ENCODE peak calls at places on chromosomes 11 and 22, in four cellular contexts. One of them, this sample, is unnamed.

GRCh38 chr11:70371241-70371640 is 27.1 kb upstream of the CTTN start:
- DNase-seq in ovary: no peak
- DNase-seq in heart left ventricle: no peak
- DNase-seq in right lobe of liver: no peak
- DNase-seq in this sample: no peak

GRCh38 chr11:102831128-102831708 is 12.2 kb downstream of the MMP3 start:
- DNase-seq in ovary: no peak
- DNase-seq in right lobe of liver: peak
- DNase-seq in heart left ventricle: no peak
- DNase-seq in this sample: peak

GRCh38 chr11:8756201-8756600 is 73.6 kb downstream of the RPL27A start:
- DNase-seq in ovary: no peak
- DNase-seq in right lobe of liver: no peak
- DNase-seq in heart left ventricle: no peak
- DNase-seq in this sample: peak

GRCh38 chr22:29032584-29032983 is 29.0 kb downstream of the C22orf31 start:
- DNase-seq in heart left ventricle: no peak
- DNase-seq in ovary: no peak
- DNase-seq in right lobe of liver: peak
- DNase-seq in this sample: peak

GRCh38 chr11:70073881-70074371 is 4.2 kb upstream of the ANO1 start:
- DNase-seq in right lobe of liver: no peak
- DNase-seq in ovary: no peak
- DNase-seq in heart left ventricle: peak
- DNase-seq in this sample: no peak

GRCh38 chr11:14345668-14346067 is 13.3 kb downstream of the RRAS2 start:
- DNase-seq in ovary: no peak
- DNase-seq in right lobe of liver: no peak
- DNase-seq in heart left ventricle: no peak
- DNase-seq in this sample: no peak

GRCh38 chr11:93444671-93445073 is 98.5 kb downstream of the SMCO4 start:
- DNase-seq in heart left ventricle: no peak
- DNase-seq in ovary: no peak
- DNase-seq in right lobe of liver: no peak
- DNase-seq in this sample: peak

GRCh38 chr11:67352546-67353316 is 615 bp downstream of the POLD4 start:
- DNase-seq in ovary: peak
- DNase-seq in right lobe of liver: peak
- DNase-seq in heart left ventricle: peak
- DNase-seq in this sample: peak

GRCh38 chr11:28460348-28460747 is 352.2 kb downstream of the METTL15 start:
- DNase-seq in ovary: no peak
- DNase-seq in right lobe of liver: no peak
- DNase-seq in heart left ventricle: no peak
- DNase-seq in this sample: no peak

GRCh38 chr11:123590296-123590912 is 64.0 kb downstream of the SCN3B start:
- DNase-seq in heart left ventricle: peak
- DNase-seq in ovary: no peak
- DNase-seq in right lobe of liver: peak
- DNase-seq in this sample: peak

GRCh38 chr11:121389651-121390050 is 62.5 kb upstream of the SORL1 start:
- DNase-seq in right lobe of liver: no peak
- DNase-seq in heart left ventricle: peak
- DNase-seq in ovary: no peak
- DNase-seq in this sample: no peak

GRCh38 chr22:22452211-22452610 is 56.3 kb downstream of the ZNF280B start:
- DNase-seq in ovary: no peak
- DNase-seq in heart left ventricle: no peak
- DNase-seq in right lobe of liver: no peak
- DNase-seq in this sample: no peak

GRCh38 chr11:128874406-128874805 is 7.3 kb upstream of the KCNJ1 start:
- DNase-seq in right lobe of liver: no peak
- DNase-seq in ovary: no peak
- DNase-seq in heart left ventricle: no peak
- DNase-seq in this sample: no peak

GRCh38 chr22:26552466-26552865 is 37.5 kb downstream of the TPST2 start:
- DNase-seq in right lobe of liver: no peak
- DNase-seq in ovary: no peak
- DNase-seq in heart left ventricle: no peak
- DNase-seq in this sample: no peak

GRCh38 chr11:122144752-122145151 is 28.7 kb upstream of the BLID start:
- DNase-seq in heart left ventricle: no peak
- DNase-seq in right lobe of liver: no peak
- DNase-seq in ovary: no peak
- DNase-seq in this sample: no peak

GRCh38 chr11:122186439-122187080 is 70.5 kb upstream of the BLID start:
- DNase-seq in right lobe of liver: no peak
- DNase-seq in ovary: no peak
- DNase-seq in heart left ventricle: no peak
- DNase-seq in this sample: no peak

GRCh38 chr11:2348986-2349385 is 28.1 kb upstream of the CD81 start:
- DNase-seq in ovary: no peak
- DNase-seq in right lobe of liver: no peak
- DNase-seq in heart left ventricle: no peak
- DNase-seq in this sample: no peak

GRCh38 chr11:2769409-2769778 is 69.6 kb upstream of the KCNQ1OT1 start:
- DNase-seq in right lobe of liver: no peak
- DNase-seq in ovary: no peak
- DNase-seq in heart left ventricle: no peak
- DNase-seq in this sample: no peak

GRCh38 chr11:5983443-5983842 is 3.3 kb downstream of the OR52L1 start:
- DNase-seq in right lobe of liver: no peak
- DNase-seq in ovary: no peak
- DNase-seq in heart left ventricle: no peak
- DNase-seq in this sample: no peak

GRCh38 chr11:27443746-27444465 is 28.7 kb downstream of the LGR4 start:
- DNase-seq in ovary: no peak
- DNase-seq in heart left ventricle: no peak
- DNase-seq in right lobe of liver: no peak
- DNase-seq in this sample: no peak

GRCh38 chr11:43803766-43804165 is 76.9 kb upstream of the ALKBH3 start:
- DNase-seq in ovary: no peak
- DNase-seq in heart left ventricle: no peak
- DNase-seq in right lobe of liver: no peak
- DNase-seq in this sample: no peak

GRCh38 chr22:46578824-46579561 is 41.2 kb upstream of the GRAMD4 start:
- DNase-seq in heart left ventricle: peak
- DNase-seq in right lobe of liver: peak
- DNase-seq in ovary: no peak
- DNase-seq in this sample: peak

GRCh38 chr11:102911758-102912481 is 37.1 kb upstream of the MMP12 start:
- DNase-seq in heart left ventricle: no peak
- DNase-seq in right lobe of liver: no peak
- DNase-seq in ovary: no peak
- DNase-seq in this sample: no peak

GRCh38 chr22:27667121-27667843 is 134.3 kb downstream of the MN1 start:
- DNase-seq in ovary: peak
- DNase-seq in heart left ventricle: peak
- DNase-seq in right lobe of liver: no peak
- DNase-seq in this sample: no peak

GRCh38 chr11:129458278-129458677 is 82.6 kb downstream of the BARX2 start:
- DNase-seq in ovary: no peak
- DNase-seq in heart left ventricle: no peak
- DNase-seq in right lobe of liver: no peak
- DNase-seq in this sample: no peak

GRCh38 chr11:23123766-23124165 is 263.5 kb upstream of the CCDC179 start:
- DNase-seq in ovary: no peak
- DNase-seq in heart left ventricle: no peak
- DNase-seq in right lobe of liver: no peak
- DNase-seq in this sample: no peak

DNA sequence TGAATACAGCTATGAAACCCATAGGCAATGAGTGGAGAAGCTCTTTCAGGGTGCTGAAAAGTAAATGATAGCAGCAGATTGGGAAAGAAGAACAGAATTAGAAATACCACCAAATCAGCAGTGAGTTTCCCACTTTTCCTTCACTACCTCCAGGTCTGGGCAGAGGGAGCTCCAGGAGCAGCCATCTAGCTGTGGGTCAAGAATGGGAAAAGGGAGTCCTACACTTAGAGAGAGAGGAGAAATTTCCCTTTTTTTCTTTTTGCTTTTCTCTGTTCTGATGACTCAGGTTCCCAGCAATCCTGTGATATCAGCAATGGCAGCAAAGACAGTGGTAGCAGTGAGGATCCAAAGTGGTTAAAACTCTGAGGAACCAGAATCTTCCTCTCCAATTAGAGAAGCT is 263.9 kb downstream of the NXPE2 start:
- DNase-seq in heart left ventricle: no peak
- DNase-seq in ovary: no peak
- DNase-seq in right lobe of liver: no peak
- DNase-seq in this sample: no peak
- TF ChIP-seq CTCF in heart left ventricle: no peak
- TF ChIP-seq CTCF in ovary: no peak
- TF ChIP-seq CTCF in right lobe of liver: no peak
- TF ChIP-seq CTCF in this sample: no peak

GRCh38 chr11:88329563-88330250 is 7.8 kb downstream of the CTSC start:
- DNase-seq in right lobe of liver: no peak
- DNase-seq in heart left ventricle: no peak
- DNase-seq in ovary: no peak
- DNase-seq in this sample: no peak
- TF ChIP-seq POLR2A in right lobe of liver: no peak
- TF ChIP-seq POLR2A in heart left ventricle: no peak
- TF ChIP-seq POLR2A in ovary: no peak
- TF ChIP-seq POLR2A in this sample: no peak

GRCh38 chr22:31637375-31637937 is 24.6 kb downstream of the PISD start:
- DNase-seq in right lobe of liver: no peak
- DNase-seq in ovary: no peak
- DNase-seq in heart left ventricle: no peak
- DNase-seq in this sample: no peak
- H3K27ac ChIP-seq in right lobe of liver: peak
- H3K27ac ChIP-seq in ovary: no peak
- H3K27ac ChIP-seq in heart left ventricle: peak
- H3K27ac ChIP-seq in this sample: peak

GRCh38 chr11:329886-330253 is 9.2 kb upstream of the IFITM3 start:
- DNase-seq in heart left ventricle: no peak
- DNase-seq in right lobe of liver: no peak
- DNase-seq in ovary: peak
- DNase-seq in this sample: no peak

GRCh38 chr11:330307-330693 is 9.6 kb upstream of the IFITM3 start:
- DNase-seq in ovary: peak
- DNase-seq in heart left ventricle: no peak
- DNase-seq in right lobe of liver: no peak
- DNase-seq in this sample: no peak

GRCh38 chr11:332651-333480 is 12.2 kb upstream of the IFITM3 start:
- DNase-seq in right lobe of liver: no peak
- DNase-seq in heart left ventricle: no peak
- DNase-seq in ovary: peak
- DNase-seq in this sample: no peak

GRCh38 chr11:331332-332060 is 10.8 kb upstream of the IFITM3 start:
- DNase-seq in right lobe of liver: no peak
- DNase-seq in heart left ventricle: no peak
- DNase-seq in ovary: peak
- DNase-seq in this sample: no peak

GRCh38 chr11:330694-331314 is 10.1 kb upstream of the IFITM3 start:
- DNase-seq in right lobe of liver: no peak
- DNase-seq in heart left ventricle: no peak
- DNase-seq in ovary: peak
- DNase-seq in this sample: no peak
- TF ChIP-seq CTCF in right lobe of liver: no peak
- TF ChIP-seq CTCF in heart left ventricle: no peak
- TF ChIP-seq CTCF in ovary: no peak
- TF ChIP-seq CTCF in this sample: no peak

GRCh38 chr11:63888170-63889086 is 28.5 kb downstream of the RCOR2 start:
- DNase-seq in ovary: peak
- DNase-seq in heart left ventricle: peak
- DNase-seq in right lobe of liver: peak
- DNase-seq in this sample: peak
- TF ChIP-seq POLR2A in ovary: no peak
- TF ChIP-seq POLR2A in heart left ventricle: no peak
- TF ChIP-seq POLR2A in right lobe of liver: no peak
- TF ChIP-seq POLR2A in this sample: no peak

DNA sequence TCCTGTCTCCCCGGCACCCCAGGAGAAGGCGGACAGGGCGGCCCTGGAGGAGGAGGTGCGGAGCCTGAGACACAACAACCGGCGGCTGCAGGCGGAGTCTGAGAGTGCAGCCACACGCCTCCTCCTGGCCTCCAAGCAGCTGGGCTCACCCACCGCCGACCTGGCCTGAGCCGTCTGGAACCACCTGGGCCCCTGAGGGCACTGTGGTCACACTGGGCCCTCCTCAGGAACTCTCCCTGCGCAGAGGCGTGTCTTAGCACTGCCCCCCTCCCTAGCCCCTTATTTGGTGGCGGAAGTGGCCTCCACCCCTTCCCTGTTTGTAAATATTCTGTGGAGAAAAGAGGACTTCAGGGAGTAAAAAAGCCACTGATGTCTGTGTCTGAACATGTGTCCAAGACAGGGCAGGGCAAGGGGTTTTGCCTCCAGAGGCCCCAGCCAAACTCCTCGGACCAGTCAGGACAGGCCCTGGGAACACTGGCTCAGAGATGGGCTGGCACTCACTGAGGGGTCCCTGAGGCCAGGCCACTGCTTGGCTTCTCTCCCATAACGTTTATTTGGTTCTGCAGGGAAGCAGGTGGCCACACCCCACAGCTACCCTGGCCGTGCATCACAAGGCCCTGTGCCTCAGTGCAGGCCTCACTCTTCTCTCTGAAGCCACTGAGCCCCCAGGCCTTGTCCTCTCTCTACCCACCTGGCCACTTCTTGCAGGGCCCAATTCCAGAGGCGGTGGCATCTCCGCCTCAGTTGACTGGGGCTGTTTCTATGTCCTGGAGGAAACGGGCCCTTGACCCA is 12.0 kb downstream of the RELA start:
- DNase-seq in ovary: peak
- DNase-seq in right lobe of liver: no peak
- DNase-seq in heart left ventricle: peak
- DNase-seq in this sample: no peak
- H3K27ac ChIP-seq in ovary: peak
- H3K27ac ChIP-seq in right lobe of liver: no peak
- H3K27ac ChIP-seq in heart left ventricle: peak
- H3K27ac ChIP-seq in this sample: no peak

GRCh38 chr11:36258730-36259360 is 30.4 kb downstream of the COMMD9 start:
- DNase-seq in ovary: peak
- DNase-seq in heart left ventricle: peak
- DNase-seq in right lobe of liver: peak
- DNase-seq in this sample: peak
- TF ChIP-seq CTCF in ovary: no peak
- TF ChIP-seq CTCF in heart left ventricle: peak
- TF ChIP-seq CTCF in right lobe of liver: peak
- TF ChIP-seq CTCF in this sample: peak

This sample was measured in body of pancreas.